ENCODE peak calls at places on chromosomes 11 and 22, in five cellular contexts. One of them, this sample, is unnamed.

GRCh38 chr22:31626427-31627150 is 35.4 kb downstream of the PISD start:
- DNase-seq in naive thymus-derived CD8-positive, alpha-beta T cell: no peak
- DNase-seq in stimulated activated CD4-positive, alpha-beta T cell treated with anti-CD3 and anti-CD28 coated beads, Interleukin-15, amount 100 ng/mL, for 1 hour: no peak
- DNase-seq in nucleus accumbens: no peak
- DNase-seq in central memory CD4-positive, alpha-beta T cell: no peak
- DNase-seq in this sample: no peak

GRCh38 chr11:111494040-111494439 is 18.1 kb downstream of the BTG4 start:
- DNase-seq in central memory CD4-positive, alpha-beta T cell: no peak
- DNase-seq in nucleus accumbens: no peak
- DNase-seq in stimulated activated CD4-positive, alpha-beta T cell treated with anti-CD3 and anti-CD28 coated beads, Interleukin-15, amount 100 ng/mL, for 1 hour: no peak
- DNase-seq in naive thymus-derived CD8-positive, alpha-beta T cell: no peak
- DNase-seq in this sample: no peak

GRCh38 chr11:121455115-121455514 is 2.3 kb upstream of the SORL1-AS1 start:
- DNase-seq in stimulated activated CD4-positive, alpha-beta T cell treated with anti-CD3 and anti-CD28 coated beads, Interleukin-15, amount 100 ng/mL, for 1 hour: no peak
- DNase-seq in naive thymus-derived CD8-positive, alpha-beta T cell: no peak
- DNase-seq in nucleus accumbens: no peak
- DNase-seq in central memory CD4-positive, alpha-beta T cell: no peak
- DNase-seq in this sample: no peak

GRCh38 chr22:35839811-35840739 is 122.4 kb downstream of the APOL5 start:
- DNase-seq in stimulated activated CD4-positive, alpha-beta T cell treated with anti-CD3 and anti-CD28 coated beads, Interleukin-15, amount 100 ng/mL, for 1 hour: no peak
- DNase-seq in naive thymus-derived CD8-positive, alpha-beta T cell: no peak
- DNase-seq in nucleus accumbens: peak; percentile 83
- DNase-seq in central memory CD4-positive, alpha-beta T cell: no peak
- DNase-seq in this sample: peak; percentile 5

GRCh38 chr22:46084943-46085830 is 65.1 kb upstream of the PPARA start:
- DNase-seq in central memory CD4-positive, alpha-beta T cell: no peak
- DNase-seq in nucleus accumbens: peak; percentile 67
- DNase-seq in stimulated activated CD4-positive, alpha-beta T cell treated with anti-CD3 and anti-CD28 coated beads, Interleukin-15, amount 100 ng/mL, for 1 hour: no peak
- DNase-seq in naive thymus-derived CD8-positive, alpha-beta T cell: no peak
- DNase-seq in this sample: peak; percentile 69

GRCh38 chr11:47766363-47767227 is 546 bp downstream of the FNBP4 start:
- DNase-seq in central memory CD4-positive, alpha-beta T cell: peak; percentile 78
- DNase-seq in stimulated activated CD4-positive, alpha-beta T cell treated with anti-CD3 and anti-CD28 coated beads, Interleukin-15, amount 100 ng/mL, for 1 hour: peak; percentile 64
- DNase-seq in nucleus accumbens: peak; percentile 61
- DNase-seq in naive thymus-derived CD8-positive, alpha-beta T cell: peak; percentile 66
- DNase-seq in this sample: no peak

GRCh38 chr11:2825886-2826678 is 59.5 kb downstream of the CDKN1C start:
- DNase-seq in stimulated activated CD4-positive, alpha-beta T cell treated with anti-CD3 and anti-CD28 coated beads, Interleukin-15, amount 100 ng/mL, for 1 hour: no peak
- DNase-seq in naive thymus-derived CD8-positive, alpha-beta T cell: no peak
- DNase-seq in nucleus accumbens: no peak
- DNase-seq in central memory CD4-positive, alpha-beta T cell: no peak
- DNase-seq in this sample: no peak

GRCh38 chr11:26276798-26277424 is 55.0 kb upstream of the ANO3 start:
- DNase-seq in central memory CD4-positive, alpha-beta T cell: peak; percentile 12
- DNase-seq in stimulated activated CD4-positive, alpha-beta T cell treated with anti-CD3 and anti-CD28 coated beads, Interleukin-15, amount 100 ng/mL, for 1 hour: no peak
- DNase-seq in nucleus accumbens: peak; percentile 52
- DNase-seq in naive thymus-derived CD8-positive, alpha-beta T cell: no peak
- DNase-seq in this sample: peak; percentile 22